ENCODE peak calls at places on chromosomes 11 and 22, in six cellular contexts. V is SK-N-SH, U is neural progenitor cell, P is HCT116, L is GM23338, E is PC-3. G is an unnamed sample.

GRCh38 chr11:40328890-40329617 is 1130.4 kb downstream of the LRRC4C start:
- DNase-seq in U (no peak), P (no peak), E (peak), V (peak), L (no peak), G (no peak)

GRCh38 chr11:134656861-134657540 is 245.0 kb upstream of the B3GAT1 start:
- DNase-seq in V (no peak), P (no peak), L (no peak), E (no peak), U (no peak), G (no peak)

GRCh38 chr11:46528445-46529085 is 65.3 kb downstream of the AMBRA1 start:
- DNase-seq in U (no peak), P (no peak), E (no peak), V (no peak), L (no peak), G (no peak)

GRCh38 chr11:13680501-13681264 is 12.2 kb downstream of the FAR1 start:
- DNase-seq in E (no peak), U (no peak), L (peak), P (no peak), V (no peak), G (peak)

GRCh38 chr22:44995715-44996114 is 14.1 kb downstream of the PHF21B start:
- DNase-seq in L (no peak), U (no peak), E (no peak), P (no peak), V (peak), G (no peak)

GRCh38 chr11:18669211-18669593 is 29.4 kb upstream of the TMEM86A start:
- DNase-seq in E (peak), V (no peak), P (peak), L (no peak), U (no peak), G (no peak)

GRCh38 chr11:12540913-12541587 is 133.2 kb upstream of the TEAD1 start:
- DNase-seq in V (no peak), E (peak), P (no peak), L (peak), U (peak), G (no peak)

GRCh38 chr11:61793084-61793828 is 545 bp downstream of the FEN1 start:
- DNase-seq in L (peak), V (peak), P (no peak), U (peak), E (peak), G (no peak)

GRCh38 chr22:29062286-29062949 is 787 bp upstream of the C22orf31 start:
- DNase-seq in U (no peak), L (peak), P (no peak), E (no peak), V (no peak), G (no peak)

GRCh38 chr11:8610532-8611116 is 16.6 kb upstream of the STK33 start:
- DNase-seq in U (no peak), P (no peak), L (peak), V (no peak), E (no peak), G (peak)

GRCh38 chr11:130475426-130476053 is 27.1 kb downstream of the ADAMTS15 start:
- DNase-seq in V (peak), E (no peak), P (no peak), U (no peak), L (no peak), G (no peak)

GRCh38 chr11:60121259-60121658 is 32.8 kb downstream of the MS4A2 start:
- DNase-seq in U (no peak), L (peak), V (no peak), E (no peak), P (no peak), G (peak)

GRCh38 chr11:8230921-8231847 is 32.5 kb downstream of the LMO1 start:
- DNase-seq in P (no peak), U (no peak), V (no peak), L (no peak), E (no peak), G (no peak)

GRCh38 chr11:28581286-28582242 is 473.4 kb downstream of the METTL15 start:
- DNase-seq in L (peak), V (no peak), U (no peak), P (no peak), E (peak), G (no peak)

GRCh38 chr11:130834886-130835285 is 81.4 kb downstream of the SNX19 start:
- DNase-seq in L (no peak), V (no peak), P (no peak), E (no peak), U (no peak), G (no peak)

GRCh38 chr11:83836883-83837654 is 550.9 kb upstream of the CCDC90B start:
- DNase-seq in L (peak), P (peak), U (peak), V (peak), E (peak), G (peak)
- TF ChIP-seq EZH2phosphoT487 in L (no peak), P (no peak), U (no peak), V (no peak), E (no peak), G (no peak)

GRCh38 chr11:111980062-111980461 is 42.9 kb downstream of the DIXDC1 start:
- DNase-seq in V (peak), E (no peak), P (no peak), L (no peak), U (no peak), G (no peak)

GRCh38 chr11:111976614-111977140 is 39.5 kb downstream of the DIXDC1 start:
- DNase-seq in E (peak), V (no peak), P (no peak), U (no peak), L (peak), G (no peak)

GRCh38 chr11:111977141-111978027 is 40.2 kb downstream of the DIXDC1 start:
- DNase-seq in P (no peak), L (peak), V (peak), E (peak), U (peak), G (no peak)

GRCh38 chr11:111976119-111976518 is 39.0 kb downstream of the DIXDC1 start:
- DNase-seq in P (no peak), L (peak), V (no peak), U (no peak), E (no peak), G (no peak)

DNA sequence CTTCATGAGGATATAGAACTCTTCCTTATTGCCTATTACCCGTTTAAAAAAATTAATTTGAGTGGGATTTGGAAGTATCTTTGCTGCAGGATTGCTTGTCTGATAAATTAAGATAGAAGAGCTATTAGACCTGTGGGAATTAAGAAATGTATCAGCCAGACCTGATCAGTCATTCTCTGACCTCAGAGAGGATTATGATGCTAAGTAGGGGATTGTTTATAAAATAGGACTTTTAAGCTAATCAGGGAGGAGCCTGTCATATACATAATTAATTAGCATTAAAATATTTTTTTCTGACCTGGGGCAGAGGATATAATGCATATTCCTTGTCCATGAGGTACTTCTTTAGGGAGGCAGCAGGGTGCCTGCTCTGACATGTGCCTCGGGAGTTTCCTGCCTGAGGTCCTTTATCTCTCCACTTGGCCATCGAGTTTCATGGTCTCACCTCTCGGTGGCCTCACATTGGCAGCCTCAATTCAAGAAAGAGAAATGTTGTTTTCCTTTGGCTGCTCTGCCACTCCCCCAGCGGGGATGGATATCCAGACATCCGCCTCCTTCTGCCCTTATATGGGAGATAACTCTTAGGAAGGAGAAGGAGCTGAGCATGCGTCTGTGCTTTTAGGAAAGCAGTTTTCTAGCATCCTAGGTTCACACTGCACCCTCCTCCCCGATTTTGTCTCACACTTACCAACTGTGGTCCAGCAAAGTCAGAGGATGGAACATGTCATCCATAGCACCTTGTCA is 41.1 kb downstream of the DIXDC1 start:
- DNase-seq in E (peak), U (peak), V (peak), P (no peak), L (peak), G (no peak)
- TF ChIP-seq CTCF in E (no peak), U (no peak), V (no peak), P (no peak), L (no peak), G (no peak)

GRCh38 chr22:49764151-49764581 is 63.5 kb downstream of the BRD1 start:
- DNase-seq in U (no peak), E (no peak), P (no peak), V (peak), L (no peak), G (no peak)
- TF ChIP-seq EZH2phosphoT487 in U (no peak), E (no peak), P (no peak), V (no peak), L (no peak), G (no peak)

DNA sequence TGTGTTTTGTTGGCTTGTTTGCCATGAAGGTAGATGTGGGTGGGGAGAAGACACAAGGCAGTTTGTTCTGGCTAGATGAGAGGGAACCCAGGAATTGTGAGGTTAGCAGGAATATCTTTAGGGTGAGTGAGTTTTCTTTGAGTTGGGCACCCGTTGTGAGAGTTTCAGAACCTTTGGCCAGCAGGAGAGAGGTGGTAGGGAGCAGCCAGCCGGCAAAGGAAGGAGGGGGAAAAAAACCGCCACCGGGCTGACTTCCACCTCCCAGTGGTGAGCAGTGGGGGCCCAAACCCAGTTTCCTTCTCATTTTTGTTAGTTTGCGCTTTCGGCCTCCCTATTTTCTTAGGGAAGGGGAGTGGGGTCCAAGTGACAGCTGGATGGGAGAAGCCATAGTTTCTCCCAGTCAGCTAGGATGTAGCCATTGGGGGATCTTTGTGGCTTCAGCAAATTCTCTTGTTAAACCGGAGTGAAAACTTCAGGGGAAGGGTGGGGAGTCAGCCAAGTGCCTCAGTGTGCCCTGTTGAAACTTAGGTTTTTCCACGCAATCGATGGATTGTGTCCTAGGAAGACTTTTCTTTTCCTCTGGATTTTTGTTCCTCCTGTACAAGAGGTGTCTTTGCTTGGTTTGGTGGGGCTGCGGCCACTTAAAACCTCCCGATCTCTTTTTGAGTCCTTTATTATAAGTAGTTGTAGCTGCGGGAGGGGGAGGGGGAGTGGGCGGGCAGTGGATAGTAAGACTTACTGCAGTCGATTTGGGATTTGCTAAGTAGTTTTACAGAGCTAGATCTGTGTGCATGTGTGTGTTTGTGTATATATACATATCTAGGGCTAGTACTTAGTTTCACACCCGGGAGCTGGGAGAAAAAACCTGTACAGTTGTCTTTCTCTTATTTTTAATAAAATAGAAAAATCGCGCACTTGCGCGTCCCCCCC is 1.1 kb upstream of the GCAT start:
- DNase-seq in L (peak), E (peak), V (peak), P (no peak), U (peak), G (no peak)
- TF ChIP-seq CTCF in L (no peak), E (no peak), V (no peak), P (no peak), U (no peak), G (no peak)

DNA sequence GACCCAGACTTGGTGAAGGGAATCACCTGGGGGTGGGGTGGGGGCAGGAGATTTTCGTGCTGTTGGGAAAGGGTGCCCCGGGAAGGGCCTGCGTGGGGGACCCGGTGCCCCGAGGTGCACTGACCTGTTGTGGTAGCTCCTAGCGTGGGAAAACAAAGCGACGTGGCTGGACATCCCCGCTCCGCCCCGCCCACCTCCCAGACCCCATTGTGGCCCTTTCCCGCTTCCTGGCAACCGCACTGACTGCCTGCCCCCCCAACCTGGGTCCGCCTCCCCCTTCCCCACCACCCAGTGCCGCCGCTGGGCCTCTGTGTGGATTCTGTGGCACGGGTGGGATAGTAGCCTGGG is 2.5 kb upstream of the TYMP start:
- DNase-seq in V (peak), L (no peak), P (no peak), E (no peak), U (peak), G (peak)
- TF ChIP-seq EZH2phosphoT487 in V (no peak), L (no peak), P (no peak), E (no peak), U (no peak), G (no peak)

GRCh38 chr11:25838918-25839611 is 492.9 kb upstream of the ANO3 start:
- DNase-seq in E (peak), U (peak), P (no peak), V (no peak), L (peak), G (no peak)
- TF ChIP-seq CTCF in E (peak), U (peak), P (no peak), V (no peak), L (peak), G (peak)

GRCh38 chr11:104198576-104198975 is 34.6 kb upstream of the PDGFD start:
- DNase-seq in V (no peak), L (no peak), E (no peak), U (no peak), P (no peak), G (no peak)

GRCh38 chr11:104200688-104201087 is 36.7 kb upstream of the PDGFD start:
- DNase-seq in P (no peak), L (no peak), E (no peak), V (no peak), U (no peak), G (no peak)

GRCh38 chr11:104199041-104199440 is 35.1 kb upstream of the PDGFD start:
- DNase-seq in L (no peak), U (no peak), P (no peak), E (no peak), V (no peak), G (no peak)
- TF ChIP-seq EZH2phosphoT487 in L (no peak), U (no peak), P (no peak), E (no peak), V (no peak), G (no peak)

G was measured in OCI-LY7.